ENCODE peak calls at places on chromosomes 1 and 21, in ten cellular contexts. I is AG09319; C is amniotic stem cell; U is HTR-8/SVneo; M is MCF 10A; P is right cardiac atrium; J is G401; T is cerebellar nuclear complex; L is CD4-positive, alpha-beta memory T cell; R is WTC11. Q is an unnamed sample.

GRCh38 chr1:174274452-174274851 is 115.1 kb downstream of the RABGAP1L start:
- DNase-seq in I (no peak), C (no peak), U (no peak), M (no peak), P (no peak), J (no peak), T (no peak), L (no peak), R (no peak), Q (no peak)

GRCh38 chr1:21691739-21692138 is 22.6 kb upstream of the RAP1GAP start:
- DNase-seq in I (no peak), C (no peak), U (no peak), M (no peak), P (no peak), J (no peak), T (no peak), L (no peak), R (no peak), Q (no peak)

GRCh38 chr1:16984717-16985116 is 4.3 kb upstream of the MFAP2 start:
- DNase-seq in I (peak; percentile 47), C (peak; percentile 62), U (peak; percentile 48), M (peak; percentile 92), P (peak; percentile 80), J (no peak), T (no peak), L (no peak), R (no peak), Q (no peak)

GRCh38 chr1:45566722-45567121 is 16.1 kb downstream of the AKR1A1 start:
- DNase-seq in I (no peak), C (no peak), U (no peak), M (no peak), P (peak; percentile 91), J (no peak), T (no peak), L (no peak), R (no peak), Q (no peak)

GRCh38 chr1:185375583-185375982 is 58.5 kb upstream of the IVNS1ABP start:
- DNase-seq in I (no peak), C (no peak), U (peak; percentile 44), M (peak; percentile 90), P (no peak), J (no peak), T (no peak), L (no peak), R (no peak), Q (no peak)

GRCh38 chr1:110185181-110185580 is 24.9 kb upstream of the KCNC4 start:
- DNase-seq in I (no peak), C (no peak), U (no peak), M (no peak), P (no peak), J (peak; percentile 90), T (peak; percentile 76), L (no peak), R (no peak), Q (no peak)

GRCh38 chr1:197915797-197916686 is 1.1 kb upstream of the LHX9 start:
- DNase-seq in I (no peak), C (peak; percentile 71), U (peak; percentile 75), M (peak; percentile 66), P (peak; percentile 85), J (peak; percentile 29), T (no peak), L (peak; percentile 18), R (peak; percentile 90), Q (peak; percentile 90)

GRCh38 chr1:111220302-111220890 is 7.1 kb upstream of the CHI3L2 start:
- DNase-seq in I (no peak), C (no peak), U (no peak), M (no peak), P (no peak), J (no peak), T (no peak), L (no peak), R (no peak), Q (no peak)

GRCh38 chr1:164753521-164754077 is 194.6 kb downstream of the PBX1 start:
- DNase-seq in I (no peak), C (no peak), U (no peak), M (no peak), P (no peak), J (no peak), T (no peak), L (no peak), R (no peak), Q (no peak)

GRCh38 chr1:25803368-25803767 is 3.4 kb downstream of the SELENON start:
- DNase-seq in I (no peak), C (no peak), U (no peak), M (no peak), P (no peak), J (no peak), T (no peak), L (no peak), R (no peak), Q (no peak)

GRCh38 chr21:45612096-45613019 is 31.2 kb upstream of the PCBP3 start:
- DNase-seq in I (no peak), C (no peak), U (peak; percentile 64), M (peak; percentile 85), P (no peak), J (peak; percentile 90), T (peak; percentile 63), L (no peak), R (peak; percentile 9), Q (peak; percentile 18)

GRCh38 chr1:21294266-21295058 is 4.2 kb upstream of the ECE1 start:
- DNase-seq in I (no peak), C (no peak), U (no peak), M (peak; percentile 36), P (peak; percentile 72), J (no peak), T (no peak), L (peak; percentile 98), R (no peak), Q (no peak)

GRCh38 chr1:187999973-188000372 is 1171.2 kb downstream of the PLA2G4A start:
- DNase-seq in I (no peak), C (no peak), U (no peak), M (peak; percentile 8), P (no peak), J (no peak), T (no peak), L (no peak), R (no peak), Q (no peak)

GRCh38 chr1:185719021-185719420 is 15.2 kb upstream of the HMCN1 start:
- DNase-seq in I (peak; percentile 43), C (peak; percentile 61), U (peak; percentile 24), M (peak; percentile 98), P (no peak), J (peak; percentile 4), T (no peak), L (no peak), R (peak; percentile 36), Q (peak; percentile 61)

Q was measured in H9.